ENCODE peak calls at places on chromosome 12, in ten cellular contexts. H is IMR-90; E is HFF-Myc; T is astrocyte; S is fibroblast of villous mesenchyme; K is activated CD8-positive, alpha-beta T cell treated with anti-CD3 and anti-CD28 coated beads for 36 hours; N is AG10803; C is D721Med; J is neural crest cell; L is PC-3. X is an unnamed sample.

GRCh38 chr12:52007158-52007921 is 594 bp downstream of the TAMALIN start:
- DNase-seq in H (no peak), E (no peak), T (no peak), S (no peak), K (peak), N (peak), C (no peak), J (no peak), L (no peak), X (no peak)

GRCh38 chr12:52213541-52214420 is 19.3 kb upstream of the KRT7 start:
- DNase-seq in H (peak), E (no peak), T (peak), S (peak), K (peak), N (peak), C (peak), J (peak), L (peak), X (peak)

GRCh38 chr12:54364413-54364812 is at the start of gene GPR84:
- DNase-seq in H (no peak), E (no peak), T (no peak), S (no peak), K (peak), N (no peak), C (no peak), J (no peak), L (no peak), X (no peak)

GRCh38 chr12:112855375-112855774 is 51.4 kb upstream of the OAS1 start:
- DNase-seq in H (no peak), E (no peak), T (no peak), S (no peak), K (no peak), N (no peak), C (no peak), J (no peak), L (peak), X (no peak)

GRCh38 chr12:108112815-108113556 is 16.1 kb upstream of the WSCD2 start:
- DNase-seq in H (no peak), E (no peak), T (no peak), S (no peak), K (no peak), N (no peak), C (no peak), J (no peak), L (no peak), X (no peak)

GRCh38 chr12:4228122-4228580 is 45.4 kb upstream of the CCND2 start:
- DNase-seq in H (no peak), E (no peak), T (no peak), S (no peak), K (no peak), N (no peak), C (no peak), J (no peak), L (no peak), X (no peak)

GRCh38 chr12:66751432-66752113 is 72.7 kb upstream of the GRIP1 start:
- DNase-seq in H (no peak), E (no peak), T (no peak), S (no peak), K (no peak), N (no peak), C (no peak), J (no peak), L (peak), X (no peak)

GRCh38 chr12:6532927-6533652 is 1.2 kb upstream of the GAPDH start:
- DNase-seq in H (peak), E (no peak), T (peak), S (peak), K (peak), N (peak), C (no peak), J (peak), L (peak), X (no peak)

GRCh38 chr12:52208424-52209165 is 16.8 kb upstream of the KRT80 start:
- DNase-seq in H (no peak), E (no peak), T (no peak), S (no peak), K (no peak), N (no peak), C (peak), J (no peak), L (no peak), X (no peak)

DNA sequence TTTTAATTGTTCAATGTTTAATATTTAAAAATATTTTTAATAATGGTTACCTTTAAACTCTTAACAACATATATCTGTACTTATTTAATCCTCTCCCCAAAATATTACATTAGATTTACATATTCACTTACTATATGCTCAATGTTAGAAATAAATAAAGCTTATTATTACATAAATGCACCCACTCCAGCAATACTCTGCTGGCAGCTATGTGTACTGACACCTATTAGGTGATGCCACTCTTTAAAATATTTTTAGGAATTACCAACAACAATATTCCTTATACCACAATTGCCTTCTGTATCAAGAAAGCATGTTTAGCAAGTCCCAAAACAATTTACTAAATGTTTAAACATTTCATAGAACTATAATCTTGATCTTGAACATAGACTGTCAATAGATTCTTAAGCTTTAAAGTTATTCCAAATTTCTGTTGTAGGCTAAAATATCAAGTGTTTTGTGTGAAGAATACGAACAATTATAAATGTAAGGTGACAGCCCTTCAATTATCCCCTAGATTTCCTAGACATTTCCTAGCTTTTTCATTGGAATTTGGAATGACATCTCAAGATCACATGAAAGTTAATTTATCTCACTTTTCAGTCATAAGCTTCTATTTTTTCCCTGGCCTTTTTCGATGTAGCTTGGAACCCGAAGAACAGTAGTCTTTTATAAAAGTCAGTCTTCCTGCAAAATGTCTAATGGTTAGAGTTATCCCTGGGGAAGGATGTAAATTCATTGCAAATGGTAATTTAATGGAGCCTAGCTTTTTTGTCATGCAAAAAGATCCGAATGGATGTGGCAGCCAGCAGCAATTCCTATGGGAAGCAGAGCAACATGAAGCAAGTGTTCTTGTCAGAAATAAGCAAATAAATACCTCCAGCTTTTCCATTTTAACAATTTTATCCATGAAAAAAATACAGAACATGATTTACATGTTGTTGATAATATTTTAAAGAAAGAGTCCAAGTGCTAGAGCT is 907.5 kb upstream of the ATXN7L3B start:
- DNase-seq in H (no peak), E (no peak), T (no peak), S (no peak), K (no peak), N (no peak), C (no peak), J (no peak), L (no peak), X (no peak)
- TF ChIP-seq CTCF in H (no peak), E (no peak), T (no peak), S (no peak), K (no peak), N (no peak), C (no peak), J (peak), L (peak), X (no peak)

GRCh38 chr12:39144613-39145061 is 239.2 kb upstream of the CPNE8 start:
- DNase-seq in H (no peak), E (no peak), T (no peak), S (no peak), K (no peak), N (no peak), C (no peak), J (no peak), L (no peak), X (no peak)

DNA sequence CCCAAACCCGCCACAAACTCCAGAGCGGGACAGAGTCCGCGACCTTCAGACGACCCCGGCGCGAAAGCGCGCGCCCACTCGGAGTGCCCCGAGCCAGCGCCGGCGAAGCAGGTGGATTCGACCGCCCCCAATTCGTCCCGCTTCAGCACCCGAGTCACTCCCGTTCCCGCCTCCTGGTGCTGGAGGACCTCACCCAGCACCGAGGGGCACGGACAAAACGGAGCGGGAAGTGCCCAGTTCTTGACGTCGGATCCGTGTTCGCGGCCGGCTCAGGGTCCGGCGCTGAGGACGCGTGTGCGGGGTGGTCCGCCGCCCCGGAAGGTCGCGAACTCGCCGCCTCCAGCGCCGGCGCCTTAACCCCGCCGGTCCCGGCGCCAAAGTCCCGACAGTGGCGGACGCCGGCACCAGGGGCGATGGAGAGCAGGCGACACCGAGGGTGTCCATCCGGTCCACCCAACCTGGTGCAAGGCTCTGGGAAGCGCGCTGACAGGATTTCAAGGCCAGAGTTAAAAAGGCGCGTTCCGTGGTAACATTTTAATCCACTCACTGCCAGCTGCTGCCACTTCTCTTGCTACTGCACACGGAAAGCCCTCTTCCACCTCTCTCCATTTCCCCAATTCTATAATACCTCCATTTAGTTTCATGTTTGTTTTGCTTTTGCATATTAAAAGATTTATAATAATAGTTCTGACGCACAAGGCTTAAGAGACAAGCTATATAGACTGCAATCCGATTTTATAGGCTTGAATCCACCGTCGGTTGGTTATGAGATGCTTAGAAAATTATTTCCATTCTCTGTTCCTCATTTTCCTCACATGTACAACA is 240.0 kb upstream of the CPNE8 start:
- DNase-seq in H (no peak), E (no peak), T (no peak), S (peak), K (peak), N (peak), C (no peak), J (peak), L (peak), X (no peak)
- TF ChIP-seq CTCF in H (no peak), E (peak), T (peak), S (peak), K (peak), N (peak), C (peak), J (peak), L (peak), X (no peak)

GRCh38 chr12:92278378-92278828 is 132.8 kb upstream of the BTG1 start:
- DNase-seq in H (peak), E (no peak), T (no peak), S (peak), K (no peak), N (peak), C (no peak), J (no peak), L (no peak), X (no peak)
- TF ChIP-seq CTCF in H (no peak), E (no peak), T (no peak), S (no peak), K (no peak), N (no peak), C (no peak), J (no peak), L (no peak), X (no peak)

GRCh38 chr12:133081408-133081806 is 684 bp downstream of the ZNF140 start:
- DNase-seq in H (no peak), E (no peak), T (no peak), S (no peak), K (peak), N (no peak), C (no peak), J (no peak), L (no peak), X (no peak)

GRCh38 chr12:133080619-133081407 is at the start of gene ZNF140:
- DNase-seq in H (peak), E (peak), T (peak), S (peak), K (peak), N (peak), C (peak), J (no peak), L (peak), X (peak)

GRCh38 chr12:133083345-133083744 is 2.6 kb downstream of the ZNF140 start:
- DNase-seq in H (no peak), E (no peak), T (no peak), S (no peak), K (no peak), N (no peak), C (no peak), J (no peak), L (no peak), X (no peak)

DNA sequence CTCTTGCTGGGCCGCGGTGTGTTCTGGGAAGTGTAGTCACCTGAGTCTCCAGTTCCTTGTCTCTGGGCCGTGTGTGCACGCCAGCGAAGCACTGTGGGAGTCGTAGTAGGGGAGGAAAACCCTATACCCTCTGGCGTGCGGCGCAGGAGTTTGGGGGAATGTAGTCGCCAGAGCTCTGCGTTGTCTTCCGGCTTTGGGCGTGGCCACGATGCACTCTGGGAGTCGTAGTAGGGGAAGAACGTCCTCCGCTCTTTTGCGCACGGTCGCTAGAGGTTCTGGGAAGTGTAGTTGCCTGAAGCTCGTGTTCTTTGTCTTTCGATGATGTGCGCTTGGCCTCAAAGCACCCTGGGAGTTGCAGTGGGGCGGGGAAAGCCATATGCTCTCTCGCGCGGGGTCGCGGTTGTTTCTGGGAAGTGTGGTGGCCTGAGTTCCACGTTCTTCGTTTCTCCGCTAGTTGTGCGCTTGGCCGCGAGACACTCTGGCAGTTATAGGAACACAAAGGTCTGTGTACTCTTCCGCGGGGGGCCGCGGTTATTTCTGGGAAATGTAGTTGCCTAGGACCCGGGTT is 588 bp upstream of the ZNF140 start:
- DNase-seq in H (peak), E (peak), T (peak), S (peak), K (peak), N (peak), C (no peak), J (peak), L (peak), X (peak)
- TF ChIP-seq CTCF in H (peak), E (peak), T (no peak), S (no peak), K (no peak), N (peak), C (peak), J (no peak), L (no peak), X (peak)

GRCh38 chr12:12396727-12397126 is 39.8 kb downstream of the BORCS5 start:
- DNase-seq in H (no peak), E (no peak), T (no peak), S (no peak), K (no peak), N (no peak), C (no peak), J (no peak), L (no peak), X (no peak)

GRCh38 chr12:12397184-12397583 is 40.3 kb downstream of the BORCS5 start:
- DNase-seq in H (no peak), E (no peak), T (no peak), S (no peak), K (no peak), N (no peak), C (no peak), J (no peak), L (no peak), X (no peak)

GRCh38 chr12:12399906-12400305 is 43.0 kb downstream of the BORCS5 start:
- DNase-seq in H (no peak), E (no peak), T (no peak), S (no peak), K (no peak), N (no peak), C (no peak), J (no peak), L (no peak), X (no peak)

GRCh38 chr12:12399161-12399560 is 42.3 kb downstream of the BORCS5 start:
- DNase-seq in H (no peak), E (no peak), T (no peak), S (no peak), K (no peak), N (no peak), C (no peak), J (no peak), L (no peak), X (no peak)

DNA sequence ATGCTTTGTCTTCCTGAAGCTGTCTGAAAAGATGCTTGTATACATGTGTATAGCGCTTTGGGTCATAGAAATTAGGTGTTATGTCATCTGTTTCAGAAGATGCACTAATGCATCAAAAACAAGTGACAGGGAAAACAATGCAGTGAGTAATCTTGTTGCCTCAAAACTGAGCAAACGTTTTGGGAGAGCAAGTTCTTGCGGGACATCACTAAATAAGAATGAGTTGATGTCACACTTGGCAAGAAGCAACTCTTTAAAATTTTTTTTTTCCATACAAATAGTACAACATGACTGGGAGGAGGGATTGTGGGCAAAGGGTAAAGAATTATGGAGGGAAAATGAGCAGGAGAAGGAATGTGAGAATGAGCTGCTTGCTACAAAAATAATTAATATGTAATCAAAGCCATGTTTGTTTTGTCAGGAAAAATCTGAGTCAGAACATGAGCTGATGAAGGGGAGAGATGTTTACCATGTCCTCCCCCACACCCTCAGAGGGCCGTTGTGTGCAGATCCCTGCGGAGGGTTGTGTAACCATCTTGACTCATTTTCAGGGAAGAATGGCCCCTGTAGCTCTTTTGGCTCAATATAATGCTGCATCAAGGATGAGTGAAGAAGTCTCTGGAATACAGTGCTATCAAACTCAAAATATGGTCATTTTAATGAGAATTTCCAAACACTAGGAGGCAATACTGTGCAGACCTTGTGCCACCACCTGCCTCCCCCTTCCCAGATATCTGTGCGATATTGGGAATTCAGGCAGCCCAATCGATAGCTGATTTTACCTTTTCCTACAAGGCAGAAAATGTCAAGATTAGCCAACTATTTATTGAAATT is 41.4 kb downstream of the BORCS5 start:
- DNase-seq in H (peak), E (peak), T (peak), S (peak), K (no peak), N (peak), C (no peak), J (no peak), L (peak), X (peak)
- TF ChIP-seq CTCF in H (peak), E (no peak), T (no peak), S (peak), K (peak), N (peak), C (no peak), J (no peak), L (peak), X (peak)

GRCh38 chr12:24777359-24777758 is 171.5 kb downstream of the BCAT1 start:
- DNase-seq in H (no peak), E (no peak), T (no peak), S (no peak), K (no peak), N (no peak), C (no peak), J (no peak), L (no peak), X (no peak)

GRCh38 chr12:24780969-24781368 is 167.9 kb downstream of the BCAT1 start:
- DNase-seq in H (peak), E (peak), T (no peak), S (peak), K (no peak), N (peak), C (no peak), J (no peak), L (peak), X (no peak)

GRCh38 chr12:24773996-24774395 is 174.9 kb downstream of the BCAT1 start:
- DNase-seq in H (no peak), E (no peak), T (no peak), S (peak), K (no peak), N (no peak), C (no peak), J (no peak), L (no peak), X (no peak)

GRCh38 chr12:24776856-24777255 is 172.0 kb downstream of the BCAT1 start:
- DNase-seq in H (no peak), E (no peak), T (no peak), S (peak), K (no peak), N (peak), C (no peak), J (no peak), L (no peak), X (no peak)

GRCh38 chr12:24778486-24779304 is 170.2 kb downstream of the BCAT1 start:
- DNase-seq in H (peak), E (peak), T (peak), S (peak), K (no peak), N (peak), C (no peak), J (no peak), L (peak), X (peak)
- TF ChIP-seq CTCF in H (peak), E (peak), T (peak), S (peak), K (peak), N (peak), C (peak), J (peak), L (peak), X (peak)